ENCODE peak calls at places on chromosomes 4 and X, in four cellular contexts. One of them, this sample, is unnamed. For H3K36me3, the result is how much of the 10 kb centered on the place peaks cover.

GRCh38 chr4:118221193-118221800 is 131.5 kb downstream of the PRSS12 start:
- DNase-seq in psoas muscle: no peak
- DNase-seq in heart right ventricle: no peak
- DNase-seq in SJSA1: no peak
- DNase-seq in this sample: no peak

GRCh38 chr4:165027762-165028402 is 3.9 kb upstream of the TRIM60 start:
- DNase-seq in psoas muscle: no peak
- DNase-seq in heart right ventricle: no peak
- DNase-seq in SJSA1: no peak
- DNase-seq in this sample: no peak

GRCh38 chr4:82643994-82644730 is 82.4 kb upstream of the TMEM150C start:
- DNase-seq in psoas muscle: no peak
- DNase-seq in heart right ventricle: no peak
- DNase-seq in SJSA1: peak
- DNase-seq in this sample: no peak

GRCh38 chr4:140579278-140579677 is 10.5 kb upstream of the UCP1 start:
- DNase-seq in psoas muscle: no peak
- DNase-seq in heart right ventricle: no peak
- DNase-seq in SJSA1: no peak
- DNase-seq in this sample: no peak

GRCh38 chr4:126991965-126992364 is 640.8 kb upstream of the INTU start:
- DNase-seq in psoas muscle: no peak
- DNase-seq in heart right ventricle: no peak
- DNase-seq in SJSA1: no peak
- DNase-seq in this sample: no peak

GRCh38 chr4:108536577-108536976 is 83.8 kb upstream of the RPL34 start:
- DNase-seq in psoas muscle: no peak
- DNase-seq in heart right ventricle: no peak
- DNase-seq in SJSA1: no peak
- DNase-seq in this sample: no peak

GRCh38 chr4:184815046-184815877 is 10.5 kb downstream of the ACSL1 start:
- DNase-seq in psoas muscle: peak
- DNase-seq in heart right ventricle: peak
- DNase-seq in SJSA1: peak
- DNase-seq in this sample: no peak

GRCh38 chr4:168449740-168450442 is 30.4 kb downstream of the DDX60L start:
- DNase-seq in psoas muscle: peak
- DNase-seq in heart right ventricle: no peak
- DNase-seq in SJSA1: peak
- DNase-seq in this sample: no peak

GRCh38 chr4:122827899-122828601 is 1.4 kb downstream of the FGF2 start:
- DNase-seq in psoas muscle: no peak
- DNase-seq in heart right ventricle: no peak
- DNase-seq in SJSA1: peak
- DNase-seq in this sample: no peak

GRCh38 chr4:1230971-1231636 is 17.8 kb downstream of the CTBP1 start:
- DNase-seq in psoas muscle: no peak
- DNase-seq in heart right ventricle: no peak
- DNase-seq in SJSA1: no peak
- DNase-seq in this sample: no peak
- H3K36me3 ChIP-seq in psoas muscle: under half
- H3K36me3 ChIP-seq in heart right ventricle: half or more
- H3K36me3 ChIP-seq in SJSA1: under half
- H3K36me3 ChIP-seq in this sample: half or more

GRCh38 chrX:9853307-9853706 is 67.1 kb downstream of the SHROOM2 start:
- DNase-seq in psoas muscle: no peak
- DNase-seq in heart right ventricle: no peak
- DNase-seq in SJSA1: no peak
- DNase-seq in this sample: no peak

GRCh38 chrX:9857575-9857974 is 71.3 kb downstream of the SHROOM2 start:
- DNase-seq in psoas muscle: no peak
- DNase-seq in heart right ventricle: no peak
- DNase-seq in SJSA1: no peak
- DNase-seq in this sample: no peak

GRCh38 chrX:9858080-9858479 is 71.9 kb downstream of the SHROOM2 start:
- DNase-seq in psoas muscle: no peak
- DNase-seq in heart right ventricle: no peak
- DNase-seq in SJSA1: no peak
- DNase-seq in this sample: no peak

GRCh38 chrX:9855536-9856320 is 69.5 kb downstream of the SHROOM2 start:
- DNase-seq in psoas muscle: no peak
- DNase-seq in heart right ventricle: no peak
- DNase-seq in SJSA1: no peak
- DNase-seq in this sample: no peak

DNA sequence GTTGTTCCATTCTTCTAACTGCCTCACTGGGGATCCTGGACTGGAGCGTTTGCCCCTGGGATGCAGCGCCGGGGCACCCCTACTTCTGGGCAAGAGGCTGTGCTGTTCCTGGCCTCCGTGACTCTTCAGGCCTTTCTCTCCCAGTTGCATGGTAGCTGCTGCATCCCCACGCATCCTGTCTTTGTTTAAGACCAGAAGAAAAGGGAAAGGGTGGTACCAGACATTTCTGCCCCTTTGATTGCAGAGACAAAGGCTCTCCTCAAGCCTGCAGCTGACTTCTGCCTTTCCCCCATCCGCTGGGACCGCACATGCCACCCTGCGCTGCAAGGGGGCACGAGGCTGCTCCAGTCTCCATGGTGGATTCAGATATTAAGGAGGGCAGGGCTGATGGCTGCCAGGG is 70.4 kb downstream of the SHROOM2 start:
- DNase-seq in psoas muscle: no peak
- DNase-seq in heart right ventricle: no peak
- DNase-seq in SJSA1: no peak
- DNase-seq in this sample: no peak
- H3K27ac ChIP-seq in psoas muscle: no peak
- H3K27ac ChIP-seq in heart right ventricle: no peak
- H3K27ac ChIP-seq in SJSA1: no peak
- H3K27ac ChIP-seq in this sample: no peak

DNA sequence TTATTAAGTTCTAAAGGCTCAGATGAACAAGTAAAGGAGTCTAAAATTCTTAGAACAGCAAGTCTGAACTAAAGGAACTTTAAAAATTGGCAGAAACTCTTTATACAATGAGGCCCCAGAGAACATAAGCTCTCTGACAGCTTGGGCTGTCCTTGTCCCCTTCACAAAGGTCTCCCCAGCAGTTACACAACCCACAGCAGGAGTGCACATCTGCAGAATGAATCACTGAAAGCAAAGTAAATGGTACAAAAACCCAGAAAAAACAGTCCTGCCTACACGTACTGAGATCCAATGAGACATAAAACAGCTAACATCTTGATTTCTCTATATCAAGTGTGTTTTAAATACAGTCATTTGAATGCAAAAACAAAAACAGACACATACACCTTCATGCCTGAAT is 18.7 kb downstream of the RBBP7 start:
- DNase-seq in psoas muscle: no peak
- DNase-seq in heart right ventricle: no peak
- DNase-seq in SJSA1: no peak
- DNase-seq in this sample: no peak
- H3K36me3 ChIP-seq in psoas muscle: under half
- H3K36me3 ChIP-seq in heart right ventricle: half or more
- H3K36me3 ChIP-seq in SJSA1: half or more
- H3K36me3 ChIP-seq in this sample: under half

DNA sequence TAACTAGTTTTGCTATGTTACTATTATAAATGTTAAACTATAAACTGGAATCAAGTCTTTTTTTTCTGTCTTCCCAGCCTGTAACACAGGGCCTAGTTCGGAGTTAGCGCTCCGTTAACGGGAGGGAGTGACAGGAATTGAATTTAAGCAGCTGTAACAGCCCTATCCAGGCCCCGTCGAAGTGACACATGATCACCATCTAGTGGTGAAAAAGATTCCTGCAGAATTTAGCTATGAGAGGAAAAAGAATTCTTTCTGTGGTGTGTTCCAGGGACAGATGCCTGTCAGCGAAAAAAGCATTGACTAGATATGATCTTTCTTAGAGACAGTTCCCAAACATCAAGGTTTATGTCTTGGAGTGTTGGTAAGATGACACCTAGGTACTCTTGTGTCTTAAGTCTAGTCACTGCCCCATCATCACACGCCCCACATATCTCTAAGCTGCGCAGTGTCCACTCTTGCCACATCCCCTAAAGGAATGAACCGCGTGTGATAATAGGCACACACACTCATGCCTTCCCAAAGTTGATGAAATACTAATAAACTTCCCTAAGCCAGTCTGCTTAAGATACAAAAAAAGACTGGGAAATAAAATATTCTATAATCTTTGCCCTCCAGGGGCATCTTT is 2.1 kb downstream of the GAB3 start:
- DNase-seq in psoas muscle: no peak
- DNase-seq in heart right ventricle: peak
- DNase-seq in SJSA1: peak
- DNase-seq in this sample: peak
- H3K27ac ChIP-seq in psoas muscle: peak
- H3K27ac ChIP-seq in heart right ventricle: peak
- H3K27ac ChIP-seq in SJSA1: no peak
- H3K27ac ChIP-seq in this sample: no peak

GRCh38 chr4:102579794-102580462 is 78.8 kb downstream of the NFKB1 start:
- DNase-seq in psoas muscle: no peak
- DNase-seq in heart right ventricle: no peak
- DNase-seq in SJSA1: no peak
- DNase-seq in this sample: no peak
- H3K36me3 ChIP-seq in psoas muscle: under half
- H3K36me3 ChIP-seq in heart right ventricle: half or more
- H3K36me3 ChIP-seq in SJSA1: half or more
- H3K36me3 ChIP-seq in this sample: under half

This sample was measured in naive thymus-derived CD4-positive, alpha-beta T cell.